ENCODE peak calls at places on chromosomes 6 and 20, in five cellular contexts. O is MV-4-11; X is central memory CD4-positive, alpha-beta T cell; Z is activated CD8-positive, alpha-beta T cell treated with anti-CD3 and anti-CD28 coated beads, Interleukin-2, amount 10 ng/mL, durations not matched to agents 7 days and 5 days; V is A549. R is an unnamed sample.
A peak's percentile ranks its signal among the peaks of the same experiment; 100 is the strongest.

GRCh38 chr6:30493643-30494250 is 4.4 kb downstream of the HLA-E start:
- DNase-seq in O (no peak), X (peak; percentile 34), Z (peak; percentile 49), V (no peak), R (no peak)

GRCh38 chr6:89035252-89036106 is 45.1 kb upstream of the PNRC1 start:
- DNase-seq in O (peak; percentile 75), X (no peak), Z (no peak), V (peak; percentile 51), R (no peak)

GRCh38 chr20:49914310-49915117 is 815 bp downstream of the SPATA2 start:
- DNase-seq in O (no peak), X (no peak), Z (peak; percentile 43), V (no peak), R (no peak)

GRCh38 chr20:63196756-63197470 is 19.0 kb downstream of the YTHDF1 start:
- DNase-seq in O (no peak), X (no peak), Z (no peak), V (no peak), R (no peak)

GRCh38 chr20:23061713-23062561 is 12.5 kb upstream of the THBD start:
- DNase-seq in O (peak; percentile 75), X (no peak), Z (no peak), V (peak; percentile 67), R (peak; percentile 45)

GRCh38 chr6:91241946-91242613 is 655.2 kb upstream of the MAP3K7 start:
- DNase-seq in O (no peak), X (no peak), Z (no peak), V (no peak), R (no peak)

GRCh38 chr6:33746036-33746600 is 587 bp downstream of the IP6K3 start:
- DNase-seq in O (peak; percentile 14), X (no peak), Z (no peak), V (peak; percentile 13), R (no peak)

GRCh38 chr6:55917756-55918415 is 42.5 kb upstream of the BMP5 start:
- DNase-seq in O (no peak), X (no peak), Z (no peak), V (no peak), R (no peak)

GRCh38 chr20:38050691-38051090 is 17.1 kb downstream of the RPRD1B start:
- DNase-seq in O (no peak), X (no peak), Z (no peak), V (no peak), R (no peak)

GRCh38 chr6:67615796-67616195 is 1019.3 kb upstream of the ADGRB3 start:
- DNase-seq in O (no peak), X (no peak), Z (no peak), V (no peak), R (no peak)

GRCh38 chr6:45445749-45446454 is 68.2 kb upstream of the SUPT3H start:
- DNase-seq in O (peak; percentile 99), X (no peak), Z (no peak), V (peak; percentile 75), R (peak; percentile 100)

GRCh38 chr6:14693301-14694192 is 552.3 kb upstream of the JARID2 start:
- DNase-seq in O (no peak), X (no peak), Z (no peak), V (no peak), R (no peak)

GRCh38 chr20:24379116-24379927 is 90.1 kb upstream of the SYNDIG1 start:
- DNase-seq in O (peak; percentile 23), X (no peak), Z (no peak), V (no peak), R (no peak)

GRCh38 chr6:97765480-97765879 is 482.5 kb upstream of the MMS22L start:
- DNase-seq in O (no peak), X (no peak), Z (no peak), V (no peak), R (no peak)

R was measured in AML-193.